ENCODE peak calls at places on chromosomes 5 and 9, in nine cellular contexts. M is AG04450; C is tibial artery; R is posterior vena cava; A is colonic mucosa; J is HT-29; Y is endothelial cell of umbilical vein; S is aorta; Z is activated CD4-positive, alpha-beta memory T cell treated with anti-CD3 and anti-CD28 coated beads for 36 hours. N is an unnamed sample.

GRCh38 chr9:134396825-134397224 is 70.6 kb downstream of the RXRA start:
- DNase-seq in M (no peak), C (no peak), R (no peak), A (no peak), J (no peak), Y (peak; percentile 47), S (peak; percentile 72), Z (peak; percentile 83), N (no peak)

GRCh38 chr5:1128977-1129724 is 17.3 kb upstream of the SLC12A7 start:
- DNase-seq in M (no peak), C (no peak), R (no peak), A (no peak), J (no peak), Y (no peak), S (no peak), Z (no peak), N (no peak)

GRCh38 chr5:78364005-78364404 is 3.6 kb downstream of the SCAMP1 start:
- DNase-seq in M (no peak), C (no peak), R (no peak), A (no peak), J (no peak), Y (no peak), S (no peak), Z (no peak), N (no peak)

GRCh38 chr5:146101646-146102045 is 3.7 kb downstream of the PLAC8L1 start:
- DNase-seq in M (no peak), C (no peak), R (no peak), A (no peak), J (no peak), Y (no peak), S (no peak), Z (no peak), N (no peak)

GRCh38 chr9:119802621-119803020 is 433.4 kb upstream of the BRINP1 start:
- DNase-seq in M (no peak), C (peak; percentile 90), R (peak; percentile 88), A (peak; percentile 18), J (no peak), Y (no peak), S (peak; percentile 74), Z (no peak), N (no peak)

GRCh38 chr9:116247791-116248343 is 94.3 kb downstream of the PAPPA start:
- DNase-seq in M (no peak), C (no peak), R (no peak), A (no peak), J (no peak), Y (no peak), S (no peak), Z (no peak), N (peak; percentile 2)

GRCh38 chr9:69115621-69116020 is 58.5 kb upstream of the TJP2 start:
- DNase-seq in M (no peak), C (no peak), R (no peak), A (no peak), J (no peak), Y (no peak), S (no peak), Z (no peak), N (no peak)

GRCh38 chr9:16545639-16546038 is 324.8 kb downstream of the BNC2 start:
- DNase-seq in M (no peak), C (no peak), R (no peak), A (no peak), J (no peak), Y (no peak), S (no peak), Z (no peak), N (no peak)

GRCh38 chr9:76646249-76646648 is 118.0 kb upstream of the PCA3 start:
- DNase-seq in M (no peak), C (no peak), R (no peak), A (peak; percentile 87), J (peak; percentile 7), Y (no peak), S (no peak), Z (no peak), N (no peak)

GRCh38 chr5:150065346-150065745 is 21.0 kb downstream of the CSF1R start:
- DNase-seq in M (no peak), C (peak; percentile 89), R (no peak), A (no peak), J (no peak), Y (no peak), S (peak; percentile 83), Z (no peak), N (peak; percentile 13)

GRCh38 chr9:108269421-108269820 is 586.4 kb downstream of the ACTL7B start:
- DNase-seq in M (no peak), C (no peak), R (no peak), A (no peak), J (no peak), Y (no peak), S (no peak), Z (no peak), N (no peak)

GRCh38 chr5:158957196-158957595 is 142.5 kb downstream of the EBF1 start:
- DNase-seq in M (no peak), C (no peak), R (no peak), A (no peak), J (no peak), Y (no peak), S (no peak), Z (no peak), N (no peak)

GRCh38 chr5:123454236-123454911 is 31.2 kb upstream of the CEP120 start:
- DNase-seq in M (no peak), C (no peak), R (no peak), A (no peak), J (peak; percentile 43), Y (peak; percentile 21), S (no peak), Z (no peak), N (no peak)

GRCh38 chr5:143606043-143606752 is 202.7 kb upstream of the NR3C1 start:
- DNase-seq in M (no peak), C (no peak), R (no peak), A (no peak), J (no peak), Y (no peak), S (no peak), Z (peak; percentile 62), N (no peak)

GRCh38 chr5:3068401-3068800 is 316.9 kb upstream of the IRX2 start:
- DNase-seq in M (no peak), C (no peak), R (no peak), A (no peak), J (no peak), Y (no peak), S (no peak), Z (no peak), N (no peak)

GRCh38 chr5:66848749-66849641 is 252.8 kb downstream of the MAST4 start:
- DNase-seq in M (peak; percentile 76), C (no peak), R (no peak), A (no peak), J (no peak), Y (peak; percentile 92), S (no peak), Z (no peak), N (no peak)

GRCh38 chr5:137220523-137220927 is 278.6 kb downstream of the SPOCK1 start:
- DNase-seq in M (no peak), C (no peak), R (no peak), A (no peak), J (peak; percentile 76), Y (peak; percentile 80), S (no peak), Z (no peak), N (peak; percentile 76)

GRCh38 chr9:77013186-77013931 is 6.1 kb upstream of the FOXB2 start:
- DNase-seq in M (no peak), C (no peak), R (no peak), A (no peak), J (no peak), Y (no peak), S (no peak), Z (no peak), N (no peak)

GRCh38 chr9:21510806-21511205 is 28.7 kb upstream of the IFNE start:
- DNase-seq in M (no peak), C (no peak), R (no peak), A (no peak), J (no peak), Y (no peak), S (no peak), Z (no peak), N (no peak)

N was measured in HepG2.